ENCODE peak calls at places on chromosomes 5 and 9, in ten cellular contexts. A is SK-N-SH; U is T-cell; V is CD4-positive, CD25-positive, alpha-beta regulatory T cell; I is left ventricle myocardium superior; H is stimulated activated CD4-positive, alpha-beta T cell treated with anti-CD3 and anti-CD28 coated beads, Interleukin-12 subunit alpha, Interleukin-12 subunit beta, amount 100 ng/mL, for 48 hours; M is activated naive CD4-positive, alpha-beta T cell treated with anti-CD3 and anti-CD28 coated beads, Interleukin-2, amount 10 ng/mL, durations not matched to agents 7 days and 5 days; O is NAMALWA; L is hepatocyte; Q is GM03348. P is an unnamed sample.

GRCh38 chr9:115146581-115147021 is 28.6 kb upstream of the TNC start:
- DNase-seq in Q (peak), V (no peak), U (no peak), L (peak), A (no peak), M (no peak), I (no peak), O (no peak), H (no peak), P (no peak)

GRCh38 chr5:151637676-151638075 is 46.5 kb upstream of the FAT2 start:
- DNase-seq in O (no peak), I (no peak), H (no peak), Q (no peak), V (no peak), A (no peak), U (no peak), L (no peak), M (no peak), P (no peak)

GRCh38 chr9:72305102-72305546 is 59.9 kb downstream of the ZFAND5 start:
- DNase-seq in I (peak), Q (no peak), M (peak), U (no peak), L (peak), V (peak), H (peak), O (no peak), A (peak), P (peak)

GRCh38 chr5:163373401-163374066 is 63.9 kb upstream of the CCNG1 start:
- DNase-seq in V (no peak), I (no peak), M (no peak), L (no peak), H (no peak), U (no peak), O (no peak), A (no peak), Q (no peak), P (no peak)

GRCh38 chr5:40689442-40689841 is 9.7 kb downstream of the PTGER4 start:
- DNase-seq in A (no peak), H (peak), Q (peak), L (peak), O (no peak), U (no peak), M (no peak), V (peak), I (no peak), P (peak)

GRCh38 chr9:12469084-12469483 is 224.1 kb upstream of the TYRP1 start:
- DNase-seq in O (no peak), Q (no peak), I (no peak), A (no peak), U (no peak), L (no peak), V (no peak), H (no peak), M (no peak), P (no peak)

GRCh38 chr5:18043344-18043743 is 409.1 kb downstream of the TAF11L14 start:
- DNase-seq in M (no peak), O (no peak), A (no peak), Q (no peak), V (no peak), I (no peak), U (no peak), L (no peak), H (no peak), P (no peak)

GRCh38 chr5:5629579-5629978 is 207.1 kb downstream of the ICE1 start:
- DNase-seq in I (no peak), M (no peak), H (no peak), L (no peak), V (no peak), Q (no peak), U (no peak), O (no peak), A (no peak), P (no peak)

GRCh38 chr5:159133041-159133741 is 33.5 kb upstream of the EBF1 start:
- DNase-seq in L (peak), A (peak), M (no peak), V (peak), I (no peak), Q (peak), H (no peak), O (peak), U (no peak), P (no peak)

GRCh38 chr9:134660407-134660806 is 18.8 kb downstream of the COL5A1 start:
- DNase-seq in U (no peak), V (peak), M (no peak), H (no peak), Q (no peak), O (peak), I (no peak), L (no peak), A (no peak), P (no peak)

GRCh38 chr5:61280766-61281427 is 51.2 kb upstream of the ZSWIM6 start:
- DNase-seq in L (no peak), U (no peak), V (peak), H (no peak), M (peak), O (peak), Q (no peak), I (peak), A (no peak), P (no peak)

GRCh38 chr5:158209219-158209908 is 350.4 kb upstream of the CLINT1 start:
- DNase-seq in M (no peak), O (no peak), Q (no peak), U (no peak), V (no peak), H (no peak), L (no peak), A (no peak), I (no peak), P (no peak)

GRCh38 chr5:107074991-107075390 is 595.7 kb downstream of the EFNA5 start:
- DNase-seq in Q (no peak), I (no peak), L (no peak), M (no peak), U (no peak), A (no peak), V (no peak), O (no peak), H (no peak), P (no peak)

GRCh38 chr9:136133191-136133958 is 14.7 kb upstream of the TMEM250 start:
- DNase-seq in M (peak), Q (peak), L (peak), H (no peak), A (peak), O (no peak), I (peak), U (no peak), V (no peak), P (no peak)

GRCh38 chr9:110911659-110912473 is 126.4 kb downstream of the LPAR1 start:
- DNase-seq in L (no peak), V (no peak), O (no peak), I (no peak), Q (no peak), U (no peak), A (no peak), H (no peak), M (no peak), P (no peak)

GRCh38 chr9:120434532-120434931 is 145.4 kb downstream of the CDK5RAP2 start:
- DNase-seq in A (no peak), H (no peak), Q (peak), U (no peak), M (no peak), V (no peak), L (peak), I (peak), O (no peak), P (no peak)

GRCh38 chr9:33044677-33045282 is 19.7 kb downstream of the DNAJA1 start:
- DNase-seq in U (no peak), V (no peak), L (peak), A (peak), M (no peak), I (no peak), O (no peak), H (no peak), Q (no peak), P (no peak)

P was measured in activated effector memory CD4-positive, alpha-beta T cell treated with anti-CD3 and anti-CD28 coated beads, Interleukin-2, amount 50 U/mL, for 16 hours.